ENCODE peak calls at places on chromosome 19, in ten cellular contexts. U, L, N, R, W, B, J, C, A and S are unnamed samples.

GRCh38 chr19:54882758-54883157 is 8.7 kb downstream of the FCAR start:
- DNase-seq in U (no peak), L (no peak), N (no peak), R (no peak), W (no peak), B (peak), J (peak), C (no peak), A (no peak), S (peak)

GRCh38 chr19:19385900-19386339 is 19.6 kb upstream of the GATAD2A start:
- DNase-seq in U (no peak), L (no peak), N (no peak), R (peak), W (no peak), B (peak), J (no peak), C (no peak), A (peak), S (no peak)

GRCh38 chr19:8366961-8367326 is 3.0 kb downstream of the ANGPTL4 start:
- DNase-seq in U (no peak), L (no peak), N (no peak), R (no peak), W (no peak), B (no peak), J (no peak), C (no peak), A (no peak), S (no peak)

GRCh38 chr19:22286151-22286810 is at the start of gene ZNF729:
- DNase-seq in U (no peak), L (no peak), N (no peak), R (peak), W (no peak), B (no peak), J (no peak), C (no peak), A (no peak), S (no peak)

GRCh38 chr19:13099073-13099999 is 3.3 kb downstream of the LYL1 start:
- DNase-seq in U (peak), L (peak), N (peak), R (peak), W (no peak), B (peak), J (no peak), C (peak), A (peak), S (no peak)

GRCh38 chr19:33215438-33216197 is 10.0 kb downstream of the SLC7A10 start:
- DNase-seq in U (no peak), L (no peak), N (no peak), R (no peak), W (no peak), B (no peak), J (no peak), C (no peak), A (no peak), S (no peak)

GRCh38 chr19:2261438-2262172 is 5.4 kb upstream of the JSRP1 start:
- DNase-seq in U (no peak), L (no peak), N (peak), R (peak), W (peak), B (peak), J (no peak), C (no peak), A (peak), S (peak)

GRCh38 chr19:5143471-5144411 is 174.8 kb downstream of the KDM4B start:
- DNase-seq in U (no peak), L (peak), N (no peak), R (peak), W (peak), B (no peak), J (no peak), C (no peak), A (peak), S (no peak)

GRCh38 chr19:38389101-38389925 is 816 bp downstream of the SPRED3 start:
- DNase-seq in U (no peak), L (no peak), N (no peak), R (peak), W (peak), B (peak), J (peak), C (no peak), A (peak), S (peak)

GRCh38 chr19:38975214-38975860 is at the start of gene FBXO17:
- DNase-seq in U (no peak), L (no peak), N (no peak), R (no peak), W (peak), B (peak), J (peak), C (no peak), A (no peak), S (peak)

GRCh38 chr19:17627921-17628320 is 60.2 kb downstream of the UNC13A start:
- DNase-seq in U (no peak), L (no peak), N (no peak), R (no peak), W (no peak), B (no peak), J (no peak), C (no peak), A (no peak), S (no peak)

GRCh38 chr19:39014037-39014436 is 18.3 kb downstream of the FBXO27 start:
- DNase-seq in U (no peak), L (no peak), N (no peak), R (no peak), W (no peak), B (no peak), J (no peak), C (no peak), A (no peak), S (no peak)

GRCh38 chr19:46032597-46033025 is 8.2 kb downstream of the IGFL4 start:
- DNase-seq in U (no peak), L (no peak), N (no peak), R (no peak), W (no peak), B (no peak), J (no peak), C (no peak), A (no peak), S (no peak)

GRCh38 chr19:42214810-42215209 is 2.7 kb downstream of the DEDD2 start:
- DNase-seq in U (no peak), L (no peak), N (no peak), R (no peak), W (no peak), B (no peak), J (no peak), C (no peak), A (no peak), S (no peak)

GRCh38 chr19:34232566-34233481 is 21.5 kb upstream of the GARRE1 start:
- DNase-seq in U (no peak), L (no peak), N (no peak), R (peak), W (peak), B (no peak), J (peak), C (no peak), A (no peak), S (peak)

GRCh38 chr19:6076675-6077463 is 33.4 kb downstream of the RFX2 start:
- DNase-seq in U (no peak), L (no peak), N (no peak), R (no peak), W (no peak), B (no peak), J (peak), C (no peak), A (no peak), S (no peak)

GRCh38 chr19:35845215-35846037 is 6.9 kb downstream of the NPHS1 start:
- DNase-seq in U (no peak), L (no peak), N (no peak), R (peak), W (peak), B (peak), J (no peak), C (no peak), A (no peak), S (no peak)

GRCh38 chr19:46959962-46960556 is 59.6 kb upstream of the NPAS1 start:
- DNase-seq in U (no peak), L (no peak), N (no peak), R (no peak), W (no peak), B (no peak), J (no peak), C (no peak), A (no peak), S (no peak)

GRCh38 chr19:49950590-49950948 is 10.4 kb downstream of the SIGLEC11 start:
- DNase-seq in U (no peak), L (no peak), N (no peak), R (no peak), W (no peak), B (no peak), J (no peak), C (no peak), A (no peak), S (no peak)

GRCh38 chr19:41226053-41226873 is 7.2 kb downstream of the AXL start:
- DNase-seq in U (no peak), L (no peak), N (peak), R (peak), W (peak), B (peak), J (no peak), C (no peak), A (peak), S (peak)

GRCh38 chr19:45187421-45188100 is 9.0 kb downstream of the BLOC1S3 start:
- DNase-seq in U (peak), L (peak), N (peak), R (peak), W (no peak), B (peak), J (no peak), C (no peak), A (peak), S (peak)

GRCh38 chr19:33668968-33669367 is 47.2 kb downstream of the CHST8 start:
- DNase-seq in U (no peak), L (no peak), N (no peak), R (no peak), W (no peak), B (no peak), J (no peak), C (no peak), A (no peak), S (no peak)

GRCh38 chr19:49749771-49750170 is 13.3 kb downstream of the TSKS start:
- DNase-seq in U (no peak), L (no peak), N (no peak), R (no peak), W (no peak), B (no peak), J (no peak), C (no peak), A (no peak), S (no peak)

GRCh38 chr19:12788682-12789097 is 2.6 kb upstream of the JUNB start:
- DNase-seq in U (no peak), L (peak), N (peak), R (peak), W (peak), B (peak), J (peak), C (no peak), A (no peak), S (peak)

GRCh38 chr19:19068659-19069509 is 5.1 kb downstream of the SLC25A42 start:
- DNase-seq in U (no peak), L (no peak), N (no peak), R (no peak), W (no peak), B (no peak), J (no peak), C (no peak), A (no peak), S (no peak)

GRCh38 chr19:2061936-2062729 is 11.1 kb upstream of the MKNK2 start:
- DNase-seq in U (no peak), L (no peak), N (no peak), R (no peak), W (no peak), B (no peak), J (peak), C (no peak), A (no peak), S (no peak)

GRCh38 chr19:14383898-14384669 is 2.8 kb downstream of the ADGRE5 start:
- DNase-seq in U (no peak), L (peak), N (peak), R (peak), W (no peak), B (peak), J (peak), C (no peak), A (no peak), S (peak)

GRCh38 chr19:41997121-41997850 is 3.3 kb upstream of the ATP1A3 start:
- DNase-seq in U (peak), L (peak), N (peak), R (peak), W (peak), B (peak), J (peak), C (peak), A (peak), S (peak)

GRCh38 chr19:51547397-51548212 is 16.1 kb upstream of the SIGLEC6 start:
- DNase-seq in U (no peak), L (no peak), N (no peak), R (no peak), W (no peak), B (no peak), J (no peak), C (no peak), A (no peak), S (no peak)

GRCh38 chr19:16654621-16655020 is 5.3 kb downstream of the SMIM7 start:
- DNase-seq in U (no peak), L (no peak), N (no peak), R (no peak), W (no peak), B (no peak), J (no peak), C (no peak), A (no peak), S (peak)